ENCODE peak calls at places on chromosomes 6 and 20, in six cellular contexts. W is GM23248; S is CD8-positive, alpha-beta memory T cell; V is colonic mucosa; H is PC-9; E is heart right ventricle. T is an unnamed sample.
A peak's percentile ranks its signal among the peaks of the same experiment; 100 is the strongest.

GRCh38 chr20:61049684-61050083 is 202.4 kb upstream of the CDH4 start:
- DNase-seq in W (no peak), S (no peak), V (no peak), H (no peak), E (no peak), T (no peak)

GRCh38 chr6:31781244-31782125 is 4.4 kb upstream of the VWA7 start:
- DNase-seq in W (no peak), S (no peak), V (no peak), H (no peak), E (no peak), T (no peak)

GRCh38 chr6:130018830-130019795 is 732 bp downstream of the L3MBTL3 start:
- DNase-seq in W (peak; percentile 64), S (peak; percentile 55), V (peak; percentile 55), H (peak; percentile 20), E (peak; percentile 21), T (peak; percentile 21)

GRCh38 chr6:162069995-162070394 is 657.6 kb downstream of the PRKN start:
- DNase-seq in W (peak; percentile 14), S (no peak), V (no peak), H (no peak), E (no peak), T (no peak)

GRCh38 chr20:33669873-33670640 is 3.3 kb downstream of the ACTL10 start:
- DNase-seq in W (no peak), S (no peak), V (no peak), H (no peak), E (no peak), T (peak; percentile 38)

GRCh38 chr6:140475086-140475485 is 1100.6 kb upstream of the CITED2 start:
- DNase-seq in W (peak; percentile 4), S (no peak), V (no peak), H (no peak), E (no peak), T (no peak)

GRCh38 chr6:132188865-132189264 is 212.4 kb downstream of the MOXD1 start:
- DNase-seq in W (peak; percentile 85), S (no peak), V (no peak), H (no peak), E (no peak), T (no peak)

GRCh38 chr6:75563032-75563431 is 38.6 kb upstream of the SENP6 start:
- DNase-seq in W (peak; percentile 47), S (peak; percentile 2), V (no peak), H (no peak), E (no peak), T (no peak)

GRCh38 chr6:17276766-17277165 is 4.4 kb upstream of the RBM24 start:
- DNase-seq in W (peak; percentile 60), S (no peak), V (no peak), H (no peak), E (peak; percentile 47), T (no peak)

DNA sequence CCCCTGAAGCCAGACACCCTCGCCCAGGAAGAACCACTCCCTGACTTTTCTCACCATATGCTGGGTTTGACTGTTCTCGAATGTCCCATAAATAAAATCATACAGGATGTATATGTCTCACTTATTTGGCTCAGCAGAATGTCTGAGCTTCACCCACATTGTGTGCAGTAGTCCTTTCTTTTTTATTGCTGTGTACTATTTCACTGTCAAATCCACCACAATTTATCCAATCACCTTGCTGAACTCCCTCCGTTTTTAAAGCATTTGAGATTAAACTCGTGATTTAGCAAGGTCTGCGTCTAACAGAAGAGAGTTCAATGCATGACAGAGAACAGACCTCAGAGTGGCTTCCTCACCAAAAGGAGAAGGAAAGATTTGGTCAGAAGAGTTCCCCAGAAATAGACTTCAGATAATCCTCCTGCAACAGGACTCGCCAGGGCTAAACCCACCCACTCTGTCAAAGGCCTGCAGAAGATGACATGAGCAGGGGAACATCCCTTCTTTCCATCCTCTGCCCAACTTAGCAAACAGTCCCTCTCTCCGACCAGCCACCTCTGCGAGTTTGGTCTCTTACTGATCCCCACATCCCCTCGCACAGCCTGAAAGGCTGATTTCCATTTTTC is 7.6 kb downstream of the NFATC2 start:
- DNase-seq in W (no peak), S (no peak), V (no peak), H (no peak), E (no peak), T (no peak)
- H3K27ac ChIP-seq in W (no peak overlapping the region), S (no peak overlapping the region), V (no peak overlapping the region), H (no peak overlapping the region), E (peak overlapping the region; percentile 34), T (no peak overlapping the region)

DNA sequence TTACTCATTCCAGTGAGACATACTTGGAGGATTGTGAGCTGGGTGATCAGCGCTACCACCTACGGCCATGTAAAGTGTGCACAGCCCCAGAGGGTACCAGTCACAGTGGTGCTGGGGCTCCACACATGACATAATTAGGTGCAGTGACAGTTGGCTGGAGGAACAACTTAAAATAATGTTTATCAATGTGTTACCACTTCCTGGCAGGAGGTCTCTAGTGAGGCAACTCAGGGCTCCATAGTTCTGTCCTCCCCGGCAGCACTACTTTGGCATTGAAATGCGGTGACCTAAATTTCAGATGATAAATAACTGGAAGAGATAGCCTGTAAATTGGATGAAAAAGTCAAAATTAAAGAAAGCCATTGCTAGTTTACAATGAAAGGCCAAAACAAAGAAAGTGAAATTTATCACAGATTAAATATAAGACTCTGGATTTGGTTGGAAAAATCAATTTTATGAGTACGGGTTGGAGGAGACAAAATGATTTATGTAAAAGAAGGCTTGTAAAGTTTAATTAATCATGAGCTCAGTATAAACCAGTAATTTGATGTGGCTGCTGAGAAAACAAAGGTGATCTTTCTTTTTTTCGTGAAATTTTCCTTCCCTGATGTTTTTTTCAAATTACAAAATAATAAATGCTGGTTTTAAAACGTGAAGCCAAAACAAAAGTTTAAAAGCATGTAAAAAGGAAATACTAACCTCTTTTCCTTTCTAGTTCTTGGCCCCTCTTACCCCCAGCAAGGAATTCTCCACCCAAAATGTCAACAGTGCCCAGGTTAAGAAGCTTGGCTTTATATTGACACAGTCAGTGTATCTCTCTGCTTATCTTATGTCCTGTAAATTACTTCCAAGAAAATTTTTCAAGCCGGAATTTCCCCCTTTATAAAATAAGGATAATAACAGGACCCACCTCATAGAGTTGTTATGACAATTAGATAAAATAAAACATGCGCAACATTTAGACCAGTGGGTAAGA is 126.7 kb upstream of the NOX3 start:
- DNase-seq in W (no peak), S (no peak), V (peak; percentile 37), H (no peak), E (no peak), T (no peak)
- H3K27ac ChIP-seq in W (no peak overlapping the region), S (no peak overlapping the region), V (no peak overlapping the region), H (no peak overlapping the region), E (no peak overlapping the region), T (no peak overlapping the region)

GRCh38 chr20:3313681-3314080 is 74.7 kb upstream of the SLC4A11 start:
- DNase-seq in W (peak; percentile 15), S (no peak), V (no peak), H (no peak), E (no peak), T (no peak)
- H3K27ac ChIP-seq in W (peak overlapping the region; percentile 91), S (no peak overlapping the region), V (no peak overlapping the region), H (peak overlapping the region; percentile 83), E (peak overlapping the region; percentile 68), T (no peak overlapping the region)

DNA sequence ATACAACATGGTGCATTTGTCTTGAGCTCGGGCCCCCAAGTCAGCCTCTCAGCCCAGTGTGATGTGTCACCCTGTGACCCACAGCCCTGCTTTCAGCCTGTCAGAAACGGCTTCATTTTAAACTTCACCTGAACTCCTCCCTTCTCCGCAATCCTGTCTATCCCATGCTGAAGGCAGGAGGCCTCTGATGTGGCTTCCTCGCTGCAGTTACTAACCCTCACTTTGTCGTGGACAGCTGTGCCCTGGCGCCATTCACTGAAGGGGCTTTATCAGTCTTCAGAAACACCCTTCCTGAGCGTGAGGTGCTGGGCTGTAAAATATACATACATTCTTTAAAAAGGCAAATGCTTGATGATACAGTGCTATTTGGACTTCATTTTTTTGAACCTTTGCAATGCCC is 7.9 kb upstream of the ENTPD6 start:
- DNase-seq in W (no peak), S (no peak), V (no peak), H (no peak), E (no peak), T (no peak)
- H3K27ac ChIP-seq in W (no peak overlapping the region), S (no peak overlapping the region), V (no peak overlapping the region), H (no peak overlapping the region), E (no peak overlapping the region), T (no peak overlapping the region)

GRCh38 chr6:160036331-160036695 is 67.4 kb downstream of the IGF2R start:
- DNase-seq in W (no peak), S (no peak), V (no peak), H (no peak), E (no peak), T (no peak)
- H3K27ac ChIP-seq in W (peak overlapping the region; percentile 72), S (no peak overlapping the region), V (no peak overlapping the region), H (no peak overlapping the region), E (peak overlapping the region; percentile 55), T (no peak overlapping the region)

GRCh38 chr20:38072885-38073284 is 39.3 kb downstream of the RPRD1B start:
- DNase-seq in W (no peak), S (no peak), V (no peak), H (no peak), E (no peak), T (no peak)
- H3K27ac ChIP-seq in W (peak overlapping the region; percentile 20), S (no peak overlapping the region), V (peak overlapping the region; percentile 49), H (peak overlapping the region; percentile 53), E (peak overlapping the region; percentile 91), T (peak overlapping the region; percentile 49)

DNA sequence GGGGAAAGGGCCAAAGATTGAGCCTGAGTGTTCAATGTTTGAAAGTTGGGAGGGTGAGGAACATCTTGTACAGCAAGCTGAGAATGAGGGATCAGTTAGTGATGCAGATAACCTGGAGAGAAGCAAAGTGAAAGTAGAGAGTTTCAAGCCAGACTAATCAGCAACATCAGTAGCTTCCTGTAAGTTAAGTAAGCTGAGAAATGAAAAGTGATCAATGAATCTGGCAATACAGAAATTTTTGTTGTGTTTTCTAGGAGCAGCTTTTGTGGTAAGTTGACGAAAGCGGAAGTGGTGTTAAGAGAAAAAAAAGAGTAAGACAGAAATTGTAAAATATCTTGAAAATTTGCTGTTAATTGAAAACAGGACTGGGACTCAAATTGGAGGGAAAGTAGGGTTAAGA is 855.5 kb upstream of the MAP3K7 start:
- DNase-seq in W (no peak), S (no peak), V (no peak), H (no peak), E (no peak), T (no peak)
- H3K27ac ChIP-seq in W (no peak overlapping the region), S (no peak overlapping the region), V (no peak overlapping the region), H (no peak overlapping the region), E (no peak overlapping the region), T (no peak overlapping the region)

DNA sequence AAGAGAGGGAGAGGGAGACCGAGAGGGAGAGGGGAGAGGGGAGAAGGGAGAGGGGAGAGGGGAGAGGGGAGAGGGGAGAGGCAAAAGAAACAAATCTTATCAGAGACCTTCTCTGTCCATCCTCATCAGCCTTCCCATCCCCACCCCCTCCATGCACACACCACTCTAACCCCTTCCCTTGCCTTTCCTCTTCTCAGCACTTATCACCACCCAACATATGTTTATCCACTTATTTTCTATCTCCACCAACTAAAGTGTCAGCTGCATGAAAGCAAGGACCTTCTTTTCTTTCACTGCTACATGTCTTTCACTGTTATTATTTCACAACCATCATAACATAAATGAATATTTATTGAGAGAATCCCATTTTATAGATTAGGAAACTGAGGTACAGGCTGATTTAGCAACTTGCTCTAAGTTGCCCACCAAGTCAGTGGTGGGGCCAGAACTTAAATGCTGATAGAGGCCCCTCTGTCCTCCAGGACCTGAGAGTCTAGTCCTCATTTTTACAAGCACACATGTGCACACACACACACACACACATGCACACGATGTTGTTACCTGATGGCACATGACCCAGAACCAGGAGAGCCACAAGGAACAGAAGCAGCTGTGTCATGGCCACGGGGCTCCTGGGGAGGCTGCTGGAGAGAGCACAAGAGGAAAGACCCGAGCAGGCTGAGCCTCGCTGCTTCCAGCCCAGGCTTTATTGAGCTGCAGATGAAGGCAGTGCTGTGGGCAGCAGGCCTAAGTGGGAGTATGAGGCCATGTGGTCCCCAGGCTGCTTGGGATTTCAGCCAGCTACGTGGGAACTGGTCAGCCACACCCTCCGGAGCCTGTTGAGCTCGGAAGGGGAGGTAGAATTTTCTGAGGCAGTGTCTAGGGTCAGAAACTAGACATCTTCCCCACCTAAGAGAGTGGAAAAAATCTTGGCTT is 2.3 kb downstream of the DEFB124 start:
- DNase-seq in W (peak; percentile 43), S (no peak), V (no peak), H (no peak), E (no peak), T (no peak)
- H3K27ac ChIP-seq in W (no peak overlapping the region), S (no peak overlapping the region), V (no peak overlapping the region), H (no peak overlapping the region), E (no peak overlapping the region), T (no peak overlapping the region)